ENCODE peak calls at places on chromosomes 2 and 18, in ten cellular contexts. O is sigmoid colon, P is HFFc6, S is choroid plexus epithelial cell, K is astrocyte of the cerebellum, F is HFF-Myc, Q is fibroblast of lung, Y is GM12864, G is pancreas, N is PC-3. L is an unnamed sample.

GRCh38 chr2:235850289-235850688 is 317.9 kb downstream of the GBX2 start:
- DNase-seq in O (no peak), P (no peak), S (no peak), K (no peak), F (no peak), Q (no peak), Y (no peak), G (no peak), N (no peak), L (no peak)

GRCh38 chr2:237876951-237877491 is 17.6 kb downstream of the RAMP1 start:
- DNase-seq in O (peak; percentile 61), P (no peak), S (no peak), K (no peak), F (no peak), Q (no peak), Y (no peak), G (peak; percentile 14), N (no peak), L (no peak)

GRCh38 chr2:149068225-149068995 is 29.9 kb downstream of the LYPD6B start:
- DNase-seq in O (no peak), P (no peak), S (peak; percentile 6), K (no peak), F (no peak), Q (no peak), Y (no peak), G (no peak), N (no peak), L (no peak)

GRCh38 chr2:190532581-190532980 is 1.9 kb downstream of the NEMP2 start:
- DNase-seq in O (no peak), P (no peak), S (no peak), K (no peak), F (no peak), Q (no peak), Y (no peak), G (no peak), N (no peak), L (no peak)

GRCh38 chr2:176103634-176104337 is 3.3 kb upstream of the HOXD11 start:
- DNase-seq in O (peak; percentile 65), P (no peak), S (no peak), K (no peak), F (no peak), Q (no peak), Y (no peak), G (no peak), N (no peak), L (no peak)

GRCh38 chr2:1521191-1521877 is 108.1 kb downstream of the TPO start:
- DNase-seq in O (peak; percentile 63), P (no peak), S (no peak), K (no peak), F (no peak), Q (no peak), Y (no peak), G (peak; percentile 11), N (no peak), L (no peak)

GRCh38 chr2:229627728-229628127 is 86.6 kb downstream of the DNER start:
- DNase-seq in O (no peak), P (no peak), S (no peak), K (no peak), F (no peak), Q (no peak), Y (no peak), G (no peak), N (no peak), L (no peak)

GRCh38 chr2:72497761-72498160 is 328.1 kb downstream of the EXOC6B start:
- DNase-seq in O (no peak), P (no peak), S (peak; percentile 34), K (no peak), F (no peak), Q (peak; percentile 15), Y (no peak), G (no peak), N (no peak), L (no peak)

GRCh38 chr2:62874881-62875383 is 169.4 kb downstream of the EHBP1 start:
- DNase-seq in O (no peak), P (no peak), S (no peak), K (no peak), F (no peak), Q (no peak), Y (no peak), G (no peak), N (no peak), L (no peak)

GRCh38 chr2:134782792-134783191 is 55.6 kb upstream of the ACMSD start:
- DNase-seq in O (no peak), P (peak; percentile 28), S (peak; percentile 47), K (peak; percentile 12), F (no peak), Q (no peak), Y (peak; percentile 25), G (no peak), N (no peak), L (no peak)
- TF ChIP-seq CTCF in O (no peak), P (peak; percentile 78), S (peak; percentile 41), K (no peak), F (no peak), Q (peak; percentile 27), Y (peak; percentile 62), G (no peak), N (no peak), L (peak; percentile 59)

GRCh38 chr18:23209031-23209430 is 73.7 kb downstream of the CABLES1 start:
- DNase-seq in O (no peak), P (no peak), S (peak; percentile 61), K (no peak), F (no peak), Q (peak; percentile 50), Y (no peak), G (no peak), N (peak; percentile 71), L (no peak)

GRCh38 chr18:23208600-23208999 is 73.3 kb downstream of the CABLES1 start:
- DNase-seq in O (no peak), P (no peak), S (no peak), K (no peak), F (no peak), Q (no peak), Y (no peak), G (no peak), N (no peak), L (no peak)

GRCh38 chr18:23207994-23208393 is 72.7 kb downstream of the CABLES1 start:
- DNase-seq in O (no peak), P (no peak), S (no peak), K (no peak), F (no peak), Q (no peak), Y (no peak), G (no peak), N (no peak), L (no peak)

GRCh38 chr18:23205980-23206379 is 70.7 kb downstream of the CABLES1 start:
- DNase-seq in O (no peak), P (no peak), S (no peak), K (no peak), F (no peak), Q (no peak), Y (no peak), G (no peak), N (no peak), L (no peak)

GRCh38 chr18:23207191-23207955 is 72.1 kb downstream of the CABLES1 start:
- DNase-seq in O (no peak), P (no peak), S (peak; percentile 23), K (no peak), F (no peak), Q (peak; percentile 76), Y (no peak), G (no peak), N (peak; percentile 44), L (no peak)
- TF ChIP-seq CTCF in O (no peak), P (peak; percentile 61), S (peak; percentile 51), K (peak; percentile 46), F (peak; percentile 49), Q (peak; percentile 32), Y (peak; percentile 64), G (peak; percentile 7), N (peak; percentile 64), L (peak; percentile 32)

DNA sequence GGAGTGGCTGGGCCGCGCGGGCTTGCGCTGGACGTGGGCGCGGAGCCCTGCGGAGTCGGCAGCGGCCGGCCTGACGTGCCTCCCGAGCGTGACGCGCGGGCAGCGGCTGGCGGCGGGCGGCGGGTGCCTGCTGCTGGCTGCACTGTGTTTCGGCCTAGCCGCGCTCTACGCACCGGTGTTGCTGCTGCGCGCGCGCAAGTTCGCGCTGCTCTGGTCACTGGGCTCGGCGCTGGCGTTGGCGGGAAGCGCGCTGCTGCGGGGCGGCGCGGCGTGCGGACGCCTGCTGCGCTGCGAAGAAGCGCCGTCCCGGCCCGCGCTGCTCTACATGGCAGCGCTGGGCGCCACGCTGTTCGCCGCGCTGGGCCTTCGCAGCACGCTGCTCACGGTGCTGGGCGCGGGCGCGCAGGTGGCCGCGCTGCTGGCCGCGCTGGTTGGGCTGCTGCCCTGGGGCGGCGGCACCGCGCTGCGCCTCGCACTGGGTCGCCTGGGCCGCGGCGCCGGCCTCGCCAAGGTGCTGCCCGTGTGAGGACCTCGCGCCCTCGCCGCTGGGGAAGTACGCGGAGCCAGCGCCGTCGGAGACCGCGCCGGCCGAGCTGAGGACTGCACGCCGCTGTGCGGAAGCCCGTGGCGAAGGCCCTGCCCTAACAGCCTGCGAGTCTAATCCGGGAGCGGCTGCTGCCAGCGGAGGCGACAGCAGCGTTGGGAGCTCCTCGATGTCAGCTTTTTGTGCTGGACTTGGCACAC is 526 bp downstream of the SFT2D3 start:
- DNase-seq in O (peak; percentile 87), P (peak; percentile 69), S (peak; percentile 80), K (no peak), F (peak; percentile 25), Q (peak; percentile 77), Y (peak; percentile 55), G (peak; percentile 70), N (peak; percentile 78), L (peak; percentile 90)
- TF ChIP-seq CTCF in O (peak; percentile 3), P (peak; percentile 32), S (peak; percentile 25), K (peak; percentile 20), F (no peak), Q (peak; percentile 24), Y (peak; percentile 33), G (no peak), N (no peak), L (peak; percentile 15)

GRCh38 chr2:240560480-240561324 is 545 bp downstream of the DUSP28 start:
- DNase-seq in O (peak; percentile 100), P (peak; percentile 97), S (peak; percentile 99), K (peak; percentile 93), F (peak; percentile 87), Q (peak; percentile 97), Y (peak; percentile 86), G (peak; percentile 100), N (peak; percentile 96), L (peak; percentile 100)
- TF ChIP-seq CTCF in O (peak; percentile 53), P (peak; percentile 56), S (peak; percentile 43), K (peak; percentile 33), F (no peak), Q (peak; percentile 12), Y (peak; percentile 35), G (peak; percentile 31), N (peak; percentile 19), L (peak; percentile 39)

DNA sequence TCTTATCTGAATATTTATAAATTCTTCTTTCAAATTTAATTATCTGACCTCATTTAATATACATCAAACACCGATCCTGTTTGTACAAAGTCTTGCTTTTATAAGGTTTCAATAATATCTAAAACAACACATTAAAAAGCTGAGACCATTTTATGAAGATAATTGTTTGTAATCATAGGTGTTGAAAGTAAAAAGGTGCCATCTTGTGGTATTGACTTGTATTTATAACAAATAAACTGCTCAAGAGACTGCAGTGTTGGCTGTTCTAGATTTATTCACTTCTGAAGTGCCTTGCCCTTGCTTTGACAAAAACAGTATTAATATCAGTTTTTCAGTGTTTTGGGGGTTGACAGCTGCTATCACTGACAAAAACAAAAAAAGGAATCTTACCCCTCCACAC is 286.8 kb upstream of the HNMT start:
- DNase-seq in O (no peak), P (no peak), S (no peak), K (no peak), F (no peak), Q (no peak), Y (no peak), G (no peak), N (no peak), L (no peak)
- TF ChIP-seq CTCF in O (no peak), P (peak; percentile 35), S (no peak), K (no peak), F (no peak), Q (no peak), Y (no peak), G (no peak), N (peak; percentile 47), L (peak; percentile 8)

GRCh38 chr2:170362895-170363582 is 185.1 kb downstream of the MYO3B start:
- DNase-seq in O (no peak), P (peak; percentile 28), S (no peak), K (no peak), F (no peak), Q (peak; percentile 9), Y (no peak), G (no peak), N (peak; percentile 78), L (no peak)
- TF ChIP-seq CTCF in O (no peak), P (no peak), S (no peak), K (no peak), F (no peak), Q (no peak), Y (no peak), G (no peak), N (peak; percentile 51), L (no peak)

L was measured in osteocyte.